ENCODE peak calls at places on chromosomes 3 and 15, in four cellular contexts. R is neuronal stem cell; M is dorsolateral prefrontal cortex; Y is activated CD8-positive, alpha-beta memory T cell treated with anti-CD3 and anti-CD28 coated beads, Interleukin-2, amount 50 U/mL, for 4 hours. B is an unnamed sample.

GRCh38 chr15:80059786-80060489 is 462 bp downstream of the ZFAND6 start:
- DNase-seq in R (peak; percentile 72), Y (no peak), M (no peak), B (no peak)

GRCh38 chr3:53109822-53110771 is 20.1 kb downstream of the RFT1 start:
- DNase-seq in Y (no peak), M (no peak), R (no peak), B (no peak)

GRCh38 chr15:84684092-84684491 is 26.1 kb upstream of the NMB start:
- DNase-seq in Y (no peak), M (no peak), R (no peak), B (no peak)

GRCh38 chr3:164806188-164806587 is 272.1 kb downstream of the SI start:
- DNase-seq in Y (no peak), R (no peak), M (no peak), B (peak; percentile 2)

GRCh38 chr3:146382386-146382785 is 87.0 kb downstream of the PLSCR2 start:
- DNase-seq in R (no peak), M (no peak), Y (no peak), B (no peak)

GRCh38 chr3:11915621-11916417 is 69.1 kb upstream of the TAMM41 start:
- DNase-seq in R (no peak), M (peak; percentile 20), Y (no peak), B (no peak)

GRCh38 chr15:101808201-101808600 is 3.8 kb upstream of the OR4F15 start:
- DNase-seq in M (no peak), R (no peak), Y (no peak), B (no peak)

GRCh38 chr15:63575312-63575711 is 21.9 kb upstream of the FBXL22 start:
- DNase-seq in M (no peak), Y (no peak), R (no peak), B (no peak)

GRCh38 chr3:39805650-39806049 is 3.8 kb upstream of the MYRIP start:
- DNase-seq in Y (no peak), R (no peak), M (no peak), B (no peak)

GRCh38 chr15:69526086-69526485 is 73.5 kb downstream of the RPLP1 start:
- DNase-seq in Y (no peak), R (no peak), M (no peak), B (no peak)

GRCh38 chr15:70342141-70342540 is 244.4 kb upstream of the TLE3 start:
- DNase-seq in R (no peak), Y (no peak), M (no peak), B (no peak)

GRCh38 chr15:84570164-84570692 is 30.6 kb upstream of the ZSCAN2 start:
- DNase-seq in M (no peak), Y (peak; percentile 58), R (peak; percentile 36), B (no peak)

GRCh38 chr3:112333386-112334334 is 704 bp downstream of the CD200 start:
- DNase-seq in Y (peak; percentile 15), R (no peak), M (peak; percentile 50), B (peak; percentile 62)

GRCh38 chr15:67531379-67532059 is 10.6 kb downstream of the C15orf61 start:
- DNase-seq in M (no peak), R (no peak), Y (no peak), B (no peak)

GRCh38 chr15:88610756-88611231 is 10.3 kb upstream of the AEN start:
- DNase-seq in M (no peak), R (peak; percentile 74), Y (no peak), B (no peak)

GRCh38 chr3:14361068-14361677 is 41.2 kb upstream of the SLC6A6 start:
- DNase-seq in M (no peak), R (no peak), Y (no peak), B (no peak)

GRCh38 chr3:190340071-190340470 is 17.8 kb upstream of the CLDN1 start:
- DNase-seq in M (no peak), Y (no peak), R (no peak), B (no peak)

GRCh38 chr3:184096811-184097378 is at the start of gene HTR3E:
- DNase-seq in R (no peak), Y (no peak), M (no peak), B (no peak)

GRCh38 chr3:52809149-52809548 is 14.6 kb downstream of the ITIH3 start:
- DNase-seq in R (no peak), M (no peak), Y (no peak), B (no peak)

GRCh38 chr15:31228980-31229826 is 97.4 kb upstream of the KLF13 start:
- DNase-seq in M (no peak), Y (no peak), R (no peak), B (no peak)

GRCh38 chr3:25843332-25843731 is 53.4 kb downstream of the OXSM start:
- DNase-seq in Y (no peak), R (no peak), M (no peak), B (no peak)

GRCh38 chr15:52171807-52172206 is 19.4 kb downstream of the GNB5 start:
- DNase-seq in Y (no peak), R (no peak), M (no peak), B (no peak)

GRCh38 chr15:38736686-38737085 is 172.1 kb upstream of the RASGRP1 start:
- DNase-seq in Y (no peak), R (no peak), M (no peak), B (no peak)

GRCh38 chr15:60021589-60022378 is 17.7 kb downstream of the FOXB1 start:
- DNase-seq in Y (no peak), R (no peak), M (no peak), B (no peak)

GRCh38 chr3:106120334-106120733 is 251.5 kb upstream of the CBLB start:
- DNase-seq in R (no peak), M (no peak), Y (no peak), B (no peak)

GRCh38 chr3:133965906-133966305 is 63.8 kb downstream of the SLCO2A1 start:
- DNase-seq in M (no peak), Y (no peak), R (no peak), B (no peak)

GRCh38 chr15:31954364-31954763 is 76.0 kb upstream of the CHRNA7 start:
- DNase-seq in R (no peak), M (peak; percentile 67), Y (no peak), B (no peak)

GRCh38 chr3:16807981-16808380 is 76.8 kb upstream of the PLCL2 start:
- DNase-seq in Y (no peak), R (no peak), M (no peak), B (no peak)

GRCh38 chr15:73952913-73953750 is 26.9 kb downstream of the LOXL1 start:
- DNase-seq in M (no peak), R (no peak), Y (no peak), B (no peak)

GRCh38 chr3:195356151-195357086 is 85.5 kb upstream of the XXYLT1 start:
- DNase-seq in Y (no peak), M (peak; percentile 72), R (no peak), B (peak; percentile 58)

GRCh38 chr15:59687831-59688230 is 1.3 kb downstream of the BNIP2 start:
- DNase-seq in R (no peak), Y (no peak), M (no peak), B (no peak)

GRCh38 chr3:108103040-108103751 is 12.4 kb upstream of the CD47 start:
- DNase-seq in Y (no peak), R (no peak), M (no peak), B (no peak)

GRCh38 chr3:123540285-123540684 is 44.6 kb downstream of the HACD2 start:
- DNase-seq in R (no peak), Y (no peak), M (no peak), B (no peak)

GRCh38 chr3:18579659-18580058 is 154.5 kb upstream of the SATB1 start:
- DNase-seq in M (no peak), R (no peak), Y (no peak), B (no peak)

GRCh38 chr3:23203651-23204111 is 554 bp downstream of the UBE2E2 start:
- DNase-seq in R (no peak), Y (peak; percentile 23), M (peak; percentile 37), B (peak; percentile 59)